ENCODE peak calls at places on chromosome 11, in ten cellular contexts. W is SJSA1; M is adrenal gland; U is left colon; Y is A172; V is activated CD4-positive, alpha-beta T cell treated with anti-CD3 and anti-CD28 coated beads for 1 hour; A is fibroblast of the conjunctiva; P is AG09319; Z is esophagus squamous epithelium; I is chondrocyte. Q is an unnamed sample.
A peak's percentile ranks its signal among the peaks of the same experiment; 100 is the strongest.

GRCh38 chr11:1879941-1880720 is 11.6 kb downstream of the PRR33 start:
- DNase-seq in W (no peak), M (peak; percentile 63), U (no peak), Y (no peak), V (no peak), A (no peak), P (no peak), Z (no peak), I (peak; percentile 89), Q (peak; percentile 55)

GRCh38 chr11:61173456-61173855 is 12.2 kb upstream of the VPS37C start:
- DNase-seq in W (no peak), M (peak; percentile 49), U (no peak), Y (no peak), V (no peak), A (no peak), P (no peak), Z (no peak), I (no peak), Q (peak; percentile 56)

GRCh38 chr11:2097356-2097997 is 41.7 kb downstream of the IGF2 start:
- DNase-seq in W (peak; percentile 98), M (peak; percentile 31), U (peak; percentile 32), Y (peak; percentile 84), V (no peak), A (peak; percentile 66), P (peak; percentile 89), Z (no peak), I (peak; percentile 82), Q (peak; percentile 81)

GRCh38 chr11:65558002-65558784 is at the start of gene LTBP3:
- DNase-seq in W (peak; percentile 87), M (peak; percentile 88), U (peak; percentile 64), Y (peak; percentile 71), V (no peak), A (peak; percentile 66), P (no peak), Z (no peak), I (peak; percentile 93), Q (peak; percentile 69)

GRCh38 chr11:79157738-79158137 is 283.1 kb downstream of the TENM4 start:
- DNase-seq in W (no peak), M (no peak), U (no peak), Y (no peak), V (no peak), A (no peak), P (no peak), Z (no peak), I (no peak), Q (no peak)

GRCh38 chr11:44711113-44711512 is 15.6 kb upstream of the TSPAN18 start:
- DNase-seq in W (no peak), M (no peak), U (no peak), Y (no peak), V (no peak), A (no peak), P (no peak), Z (no peak), I (no peak), Q (no peak)

GRCh38 chr11:134346976-134347350 is 15.2 kb downstream of the GLB1L2 start:
- DNase-seq in W (no peak), M (no peak), U (no peak), Y (no peak), V (no peak), A (no peak), P (no peak), Z (no peak), I (no peak), Q (no peak)

GRCh38 chr11:59266491-59266890 is 53.8 kb upstream of the MPEG1 start:
- DNase-seq in W (no peak), M (no peak), U (no peak), Y (no peak), V (no peak), A (no peak), P (no peak), Z (no peak), I (no peak), Q (no peak)

GRCh38 chr11:67024410-67024809 is 1.5 kb downstream of the SYT12 start:
- DNase-seq in W (no peak), M (no peak), U (no peak), Y (peak; percentile 81), V (peak; percentile 20), A (no peak), P (no peak), Z (no peak), I (no peak), Q (peak; percentile 89)

GRCh38 chr11:92227233-92227593 is 2.6 kb downstream of the FAT3 start:
- DNase-seq in W (no peak), M (no peak), U (no peak), Y (no peak), V (no peak), A (no peak), P (no peak), Z (no peak), I (no peak), Q (no peak)

GRCh38 chr11:33268945-33269567 is 11.9 kb downstream of the HIPK3 start:
- DNase-seq in W (no peak), M (no peak), U (no peak), Y (no peak), V (no peak), A (no peak), P (no peak), Z (no peak), I (no peak), Q (no peak)

GRCh38 chr11:83241291-83241946 is 44.7 kb downstream of the CCDC90B start:
- DNase-seq in W (peak; percentile 41), M (peak; percentile 76), U (peak; percentile 73), Y (peak; percentile 87), V (no peak), A (peak; percentile 42), P (peak; percentile 23), Z (no peak), I (no peak), Q (peak; percentile 67)

GRCh38 chr11:19803506-19803998 is 90.9 kb downstream of the NAV2 start:
- DNase-seq in W (no peak), M (no peak), U (peak; percentile 46), Y (no peak), V (no peak), A (no peak), P (no peak), Z (no peak), I (no peak), Q (no peak)

GRCh38 chr11:107184936-107185335 is 166.7 kb upstream of the GUCY1A2 start:
- DNase-seq in W (no peak), M (no peak), U (no peak), Y (no peak), V (no peak), A (no peak), P (no peak), Z (no peak), I (no peak), Q (no peak)

GRCh38 chr11:7019500-7020182 is 505 bp downstream of the ZNF214 start:
- DNase-seq in W (no peak), M (peak; percentile 24), U (peak; percentile 27), Y (no peak), V (no peak), A (no peak), P (no peak), Z (no peak), I (no peak), Q (no peak)

GRCh38 chr11:68505596-68505995 is 45.0 kb downstream of the PPP6R3 start:
- DNase-seq in W (no peak), M (no peak), U (no peak), Y (no peak), V (no peak), A (no peak), P (no peak), Z (no peak), I (no peak), Q (peak; percentile 25)

GRCh38 chr11:58067685-58068084 is 36.9 kb downstream of the OR6Q1 start:
- DNase-seq in W (no peak), M (no peak), U (no peak), Y (no peak), V (no peak), A (no peak), P (no peak), Z (no peak), I (no peak), Q (no peak)

GRCh38 chr11:1163321-1163910 is 5.7 kb downstream of the MUC5AC start:
- DNase-seq in W (no peak), M (no peak), U (no peak), Y (no peak), V (no peak), A (no peak), P (no peak), Z (no peak), I (peak; percentile 87), Q (no peak)

GRCh38 chr11:10654211-10655150 is 39.1 kb downstream of the IRAG1 start:
- DNase-seq in W (no peak), M (peak; percentile 33), U (no peak), Y (peak; percentile 86), V (no peak), A (peak; percentile 72), P (no peak), Z (no peak), I (no peak), Q (peak; percentile 82)

GRCh38 chr11:128904872-128905344 is 13.8 kb downstream of the KCNJ5 start:
- DNase-seq in W (peak; percentile 48), M (peak; percentile 37), U (no peak), Y (peak; percentile 63), V (no peak), A (no peak), P (no peak), Z (no peak), I (no peak), Q (peak; percentile 91)

GRCh38 chr11:71489311-71490043 is 36.5 kb downstream of the NADSYN1 start:
- DNase-seq in W (no peak), M (no peak), U (no peak), Y (peak; percentile 89), V (peak; percentile 5), A (no peak), P (no peak), Z (no peak), I (peak; percentile 84), Q (no peak)

GRCh38 chr11:46363031-46363407 is 15.8 kb downstream of the DGKZ start:
- DNase-seq in W (peak; percentile 68), M (peak; percentile 84), U (peak; percentile 32), Y (peak; percentile 94), V (no peak), A (no peak), P (no peak), Z (no peak), I (no peak), Q (peak; percentile 78)

GRCh38 chr11:12524865-12525264 is 147.5 kb downstream of the PARVA start:
- DNase-seq in W (no peak), M (no peak), U (no peak), Y (no peak), V (no peak), A (no peak), P (no peak), Z (no peak), I (no peak), Q (no peak)

GRCh38 chr11:104898685-104899013 is 389 bp upstream of the CASP12 start:
- DNase-seq in W (no peak), M (no peak), U (no peak), Y (no peak), V (no peak), A (no peak), P (no peak), Z (no peak), I (no peak), Q (no peak)

GRCh38 chr11:8253566-8253965 is 10.1 kb downstream of the LMO1 start:
- DNase-seq in W (no peak), M (no peak), U (no peak), Y (no peak), V (no peak), A (no peak), P (no peak), Z (no peak), I (no peak), Q (no peak)

GRCh38 chr11:134067486-134067885 is 1.4 kb upstream of the JAM3 start:
- DNase-seq in W (no peak), M (no peak), U (no peak), Y (no peak), V (no peak), A (no peak), P (no peak), Z (no peak), I (no peak), Q (no peak)

GRCh38 chr11:90242894-90243416 is 20.1 kb upstream of the CHORDC1 start:
- DNase-seq in W (no peak), M (no peak), U (no peak), Y (no peak), V (no peak), A (no peak), P (no peak), Z (no peak), I (no peak), Q (no peak)

GRCh38 chr11:121391914-121392313 is 60.2 kb upstream of the SORL1 start:
- DNase-seq in W (no peak), M (no peak), U (peak; percentile 86), Y (peak; percentile 18), V (no peak), A (no peak), P (no peak), Z (no peak), I (no peak), Q (no peak)